ENCODE peak calls at places on chromosomes 12 and 14, in five cellular contexts. M, L, G, V and K are unnamed samples.

GRCh38 chr14:94390372-94391086 is 2.1 kb upstream of the SERPINA1 start:
- DNase-seq in M (no peak), L (peak; percentile 50), G (peak; percentile 8), V (no peak), K (peak; percentile 62)

GRCh38 chr12:47316609-47317049 is 236.9 kb upstream of the AMIGO2 start:
- DNase-seq in M (no peak), L (peak; percentile 64), G (no peak), V (no peak), K (no peak)

GRCh38 chr12:67305544-67305943 is 36.4 kb downstream of the CAND1 start:
- DNase-seq in M (no peak), L (no peak), G (no peak), V (no peak), K (no peak)

GRCh38 chr12:27843714-27844245 is 63.7 kb upstream of the MANSC4 start:
- DNase-seq in M (no peak), L (peak; percentile 72), G (no peak), V (no peak), K (no peak)

GRCh38 chr12:95949801-95950206 is 6.7 kb downstream of the AMDHD1 start:
- DNase-seq in M (no peak), L (no peak), G (no peak), V (no peak), K (no peak)

GRCh38 chr12:57479376-57480115 is at the start of gene ARHGAP9:
- DNase-seq in M (no peak), L (no peak), G (no peak), V (no peak), K (peak; percentile 58)

GRCh38 chr12:117875652-117876491 is 92.9 kb downstream of the KSR2 start:
- DNase-seq in M (peak; percentile 10), L (peak; percentile 25), G (no peak), V (peak; percentile 90), K (peak; percentile 66)

GRCh38 chr12:7629465-7629864 is 36.2 kb downstream of the APOBEC1 start:
- DNase-seq in M (no peak), L (no peak), G (no peak), V (no peak), K (no peak)

GRCh38 chr12:31231611-31232360 is 94.2 kb downstream of the SINHCAF start:
- DNase-seq in M (no peak), L (no peak), G (no peak), V (no peak), K (no peak)

GRCh38 chr14:90543876-90544275 is 147.0 kb downstream of the CALM1 start:
- DNase-seq in M (no peak), L (no peak), G (no peak), V (no peak), K (no peak)

GRCh38 chr12:48788852-48789775 is at the start of gene ADCY6:
- DNase-seq in M (peak; percentile 18), L (peak; percentile 72), G (peak; percentile 30), V (peak; percentile 21), K (peak; percentile 81)

GRCh38 chr14:23364604-23365352 is at the start of gene EFS:
- DNase-seq in M (no peak), L (no peak), G (no peak), V (no peak), K (peak; percentile 60)

GRCh38 chr14:68939893-68940613 is 39.0 kb downstream of the ACTN1 start:
- DNase-seq in M (no peak), L (peak; percentile 98), G (peak; percentile 70), V (no peak), K (peak; percentile 29)

GRCh38 chr12:78088391-78088832 is 257.7 kb downstream of the NAV3 start:
- DNase-seq in M (no peak), L (peak; percentile 29), G (peak; percentile 56), V (no peak), K (peak; percentile 37)

GRCh38 chr12:14773685-14774073 is 29.6 kb downstream of the WBP11 start:
- DNase-seq in M (no peak), L (peak; percentile 21), G (no peak), V (no peak), K (no peak)

GRCh38 chr14:89540009-89540829 is 123.2 kb upstream of the FOXN3 start:
- DNase-seq in M (no peak), L (peak; percentile 8), G (no peak), V (no peak), K (no peak)

GRCh38 chr14:73463411-73463810 is 5.1 kb upstream of the NUMB start:
- DNase-seq in M (peak; percentile 7), L (peak; percentile 98), G (peak; percentile 60), V (peak; percentile 22), K (peak; percentile 80)

GRCh38 chr12:1544991-1545700 is 49.2 kb downstream of the FBXL14 start:
- DNase-seq in M (no peak), L (peak; percentile 65), G (peak; percentile 42), V (peak; percentile 31), K (no peak)

GRCh38 chr12:32926356-32926755 is 29.8 kb upstream of the PKP2 start:
- DNase-seq in M (no peak), L (no peak), G (no peak), V (no peak), K (no peak)

GRCh38 chr14:37172024-37172869 is at the start of gene SLC25A21:
- DNase-seq in M (no peak), L (peak; percentile 84), G (peak; percentile 80), V (peak; percentile 84), K (peak; percentile 77)

GRCh38 chr14:99745307-99745951 is 47.8 kb upstream of the EML1 start:
- DNase-seq in M (no peak), L (no peak), G (no peak), V (no peak), K (no peak)

GRCh38 chr12:12212769-12213168 is 54.1 kb downstream of the LRP6 start:
- DNase-seq in M (no peak), L (no peak), G (no peak), V (no peak), K (no peak)

GRCh38 chr14:81005540-81006228 is 50.3 kb downstream of the TSHR start:
- DNase-seq in M (no peak), L (peak; percentile 7), G (no peak), V (no peak), K (no peak)

GRCh38 chr14:81402123-81402495 is 2.0 kb upstream of the STON2 start:
- DNase-seq in M (no peak), L (peak; percentile 4), G (no peak), V (no peak), K (no peak)

GRCh38 chr12:15982471-15982870 is 71.3 kb downstream of the DERA start:
- DNase-seq in M (no peak), L (peak; percentile 78), G (peak; percentile 62), V (peak; percentile 22), K (peak; percentile 15)

GRCh38 chr12:5745251-5745888 is 199.7 kb downstream of the ANO2 start:
- DNase-seq in M (peak; percentile 43), L (peak; percentile 45), G (peak; percentile 57), V (peak; percentile 69), K (peak; percentile 72)

GRCh38 chr14:89139404-89140247 is 277.4 kb downstream of the FOXN3 start:
- DNase-seq in M (no peak), L (no peak), G (no peak), V (no peak), K (no peak)

GRCh38 chr14:54882521-54882920 is 20.1 kb downstream of the GCH1 start:
- DNase-seq in M (no peak), L (no peak), G (no peak), V (peak; percentile 72), K (no peak)

GRCh38 chr12:27969901-27970390 is 2.6 kb downstream of the PTHLH start:
- DNase-seq in M (peak; percentile 58), L (peak; percentile 61), G (peak; percentile 89), V (peak; percentile 99), K (peak; percentile 40)

GRCh38 chr14:87966816-87967215 is 26.2 kb downstream of the GALC start:
- DNase-seq in M (no peak), L (peak; percentile 7), G (no peak), V (no peak), K (no peak)

GRCh38 chr14:50875359-50876090 is 3.7 kb downstream of the ABHD12B start:
- DNase-seq in M (peak; percentile 55), L (no peak), G (no peak), V (no peak), K (no peak)

GRCh38 chr14:24816011-24816928 is 182.3 kb upstream of the GZMB start:
- DNase-seq in M (no peak), L (peak; percentile 17), G (no peak), V (no peak), K (no peak)

GRCh38 chr14:88790501-88791251 is 2.1 kb downstream of the EML5 start:
- DNase-seq in M (no peak), L (no peak), G (no peak), V (peak; percentile 21), K (no peak)

GRCh38 chr12:86052921-86053320 is 178.8 kb downstream of the NTS start:
- DNase-seq in M (no peak), L (no peak), G (no peak), V (no peak), K (no peak)

GRCh38 chr14:96160913-96161310 is 43.7 kb upstream of the BDKRB2 start:
- DNase-seq in M (no peak), L (no peak), G (no peak), V (no peak), K (no peak)